ENCODE peak calls at places on chromosomes 1 and 21, in four cellular contexts. K is H1, L is GM12878, N is HepG2. F is an unnamed sample.

GRCh38 chr1:201128962-201129361 is 2.0 kb upstream of the ASCL5 start:
- DNase-seq in K (no peak), L (no peak), N (no peak), F (no peak)

GRCh38 chr1:109279615-109280278 is 3.2 kb downstream of the PSRC1 start:
- DNase-seq in K (no peak), L (no peak), N (no peak), F (no peak)

GRCh38 chr1:207007352-207008033 is 25.1 kb downstream of the C1orf116 start:
- DNase-seq in K (no peak), L (no peak), N (peak; percentile 94), F (peak; percentile 18)

GRCh38 chr1:154769193-154769895 is 100.7 kb downstream of the KCNN3 start:
- DNase-seq in K (no peak), L (no peak), N (no peak), F (no peak)

GRCh38 chr1:33239487-33239886 is 16.8 kb upstream of the ZNF362 start:
- DNase-seq in K (no peak), L (no peak), N (no peak), F (no peak)

GRCh38 chr1:59670662-59671061 is 144.1 kb upstream of the HOOK1 start:
- DNase-seq in K (no peak), L (no peak), N (no peak), F (no peak)

GRCh38 chr1:29524285-29525065 is 288.2 kb downstream of the PTPRU start:
- DNase-seq in K (peak; percentile 28), L (no peak), N (no peak), F (no peak)

GRCh38 chr1:149899460-149900284 is at the start of gene BOLA1:
- DNase-seq in K (peak; percentile 92), L (peak; percentile 67), N (peak; percentile 78), F (peak; percentile 66)

GRCh38 chr1:115980998-115981993 is 5.0 kb downstream of the SLC22A15 start:
- DNase-seq in K (no peak), L (no peak), N (peak; percentile 35), F (no peak)

GRCh38 chr1:188237573-188238353 is 1409.0 kb downstream of the PLA2G4A start:
- DNase-seq in K (no peak), L (no peak), N (no peak), F (no peak)

GRCh38 chr21:42642219-42642745 is 11.1 kb upstream of the PDE9A start:
- DNase-seq in K (no peak), L (no peak), N (no peak), F (no peak)

GRCh38 chr1:116918714-116919357 is 9.1 kb downstream of the PTGFRN start:
- DNase-seq in K (no peak), L (no peak), N (no peak), F (no peak)

GRCh38 chr1:6475381-6476133 is 9.6 kb upstream of the TNFRSF25 start:
- DNase-seq in K (peak; percentile 91), L (no peak), N (no peak), F (no peak)

GRCh38 chr1:119808491-119808890 is 2.8 kb downstream of the REG4 start:
- DNase-seq in K (peak; percentile 39), L (no peak), N (no peak), F (no peak)

GRCh38 chr1:38026592-38027200 is 14.2 kb downstream of the UTP11 start:
- DNase-seq in K (no peak), L (no peak), N (no peak), F (no peak)

GRCh38 chr1:83583351-83584014 is 415.4 kb downstream of the TTLL7 start:
- DNase-seq in K (no peak), L (no peak), N (no peak), F (no peak)
- TF ChIP-seq SUZ12 in K (no peak), L (no peak), N (no peak), F (no peak)

GRCh38 chr1:222634180-222635013 is 16.5 kb downstream of the MIA3 start:
- DNase-seq in K (peak; percentile 64), L (no peak), N (peak; percentile 87), F (peak; percentile 93)
- TF ChIP-seq ZNF274 in K (no peak), L (no peak), N (no peak), F (no peak)

DNA sequence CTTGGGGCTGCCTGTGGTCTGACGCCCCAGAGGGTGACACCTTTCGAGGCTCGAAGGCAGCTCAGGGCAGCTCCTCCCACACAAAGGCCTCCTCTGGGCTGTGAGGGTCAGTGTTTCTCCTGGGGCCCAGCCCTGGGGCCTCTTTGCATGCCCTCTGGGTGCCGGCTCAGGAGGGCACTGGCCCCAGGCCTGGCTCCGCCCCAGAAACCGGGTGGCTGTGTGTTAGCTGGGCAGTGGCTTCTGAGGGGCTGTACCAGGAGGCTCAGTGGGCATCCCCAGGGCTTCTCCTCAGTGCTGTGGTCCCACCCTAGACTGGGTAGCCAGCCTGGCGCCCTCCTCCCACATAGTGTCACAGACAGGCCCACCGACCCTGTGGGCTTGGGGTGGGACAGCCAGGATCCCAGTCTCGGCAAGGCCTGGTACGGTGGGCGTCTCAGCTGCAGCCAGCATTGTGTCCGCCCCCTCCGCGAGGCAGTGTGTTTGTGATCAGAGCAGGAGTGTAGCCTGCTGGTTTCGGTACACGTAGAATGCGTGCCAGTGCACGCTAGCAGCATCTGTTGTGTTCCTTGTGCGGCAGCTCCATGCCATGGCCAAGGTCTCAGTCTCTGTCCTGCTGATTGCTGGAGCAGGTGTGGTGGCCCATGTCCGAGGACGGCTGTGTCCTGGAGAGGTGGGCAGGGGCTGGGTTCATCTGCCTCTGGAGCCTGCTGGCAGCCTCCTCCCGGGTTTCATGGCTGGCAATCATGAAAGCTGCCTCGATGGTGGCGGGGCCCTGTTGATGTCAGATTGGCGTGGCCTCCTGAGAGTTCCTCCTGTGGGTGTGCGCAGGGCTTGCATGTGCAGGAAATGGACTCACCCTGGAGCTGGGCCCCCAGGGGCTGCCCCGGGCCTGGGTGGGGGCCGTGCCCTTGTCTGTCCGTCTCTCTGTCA is 28.0 kb downstream of the RRP1 start:
- DNase-seq in K (no peak), L (no peak), N (no peak), F (no peak)
- TF ChIP-seq SUZ12 in K (no peak), L (no peak), N (no peak), F (no peak)

GRCh38 chr1:84720275-84720780 is 30.1 kb upstream of the SSX2IP start:
- DNase-seq in K (no peak), L (peak; percentile 27), N (peak; percentile 83), F (no peak)
- TF ChIP-seq ZNF274 in K (no peak), L (no peak), N (no peak), F (no peak)

DNA sequence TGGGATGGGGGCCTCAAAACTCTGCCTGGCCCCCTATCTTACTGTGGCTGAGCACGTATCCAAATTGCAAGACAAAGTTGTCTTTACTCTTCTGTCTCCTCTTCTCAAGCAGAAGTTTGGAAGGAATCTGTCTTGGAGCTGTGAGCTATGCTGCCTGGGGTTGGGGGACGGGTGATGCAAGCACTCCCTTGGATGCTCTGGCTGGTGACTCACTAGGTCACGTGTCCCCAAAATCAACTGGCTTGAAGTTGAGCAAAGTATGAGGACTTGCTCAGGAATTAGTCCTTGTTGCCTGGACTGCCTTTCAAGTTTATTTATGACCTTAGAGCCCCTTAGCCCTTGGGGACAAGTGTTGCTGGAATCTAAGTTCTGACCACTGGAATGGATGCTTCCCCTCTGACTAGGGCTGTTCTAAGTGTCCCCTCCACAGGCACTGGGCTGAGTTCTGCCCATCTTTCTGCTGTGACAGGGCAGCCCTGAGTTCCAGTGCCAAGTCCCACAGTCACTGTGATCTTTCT is 269.5 kb downstream of the HHAT start:
- DNase-seq in K (no peak), L (no peak), N (peak; percentile 20), F (no peak)
- TF ChIP-seq SUZ12 in K (no peak), L (no peak), N (no peak), F (no peak)

GRCh38 chr1:231930257-231930947 is 303.8 kb downstream of the DISC1 start:
- DNase-seq in K (no peak), L (no peak), N (no peak), F (no peak)
- TF ChIP-seq ZNF274 in K (no peak), L (no peak), N (no peak), F (no peak)

GRCh38 chr1:41681331-41682136 is 197.1 kb upstream of the EDN2 start:
- DNase-seq in K (no peak), L (no peak), N (no peak), F (no peak)
- TF ChIP-seq SUZ12 in K (no peak), L (no peak), N (no peak), F (no peak)

GRCh38 chr1:46941135-46941694 is at the start of gene CYP4A11:
- DNase-seq in K (no peak), L (no peak), N (no peak), F (no peak)
- TF ChIP-seq ZNF274 in K (no peak), L (no peak), N (no peak), F (no peak)

GRCh38 chr1:169794530-169795416 is at the start of gene METTL18:
- DNase-seq in K (peak; percentile 88), L (peak; percentile 84), N (peak; percentile 90), F (peak; percentile 99)

GRCh38 chr1:169795687-169796086 is 980 bp upstream of the METTL18 start:
- DNase-seq in K (no peak), L (no peak), N (no peak), F (no peak)

GRCh38 chr1:169797281-169797680 is 2.6 kb upstream of the METTL18 start:
- DNase-seq in K (no peak), L (no peak), N (no peak), F (no peak)

GRCh38 chr1:169793730-169794129 is 977 bp downstream of the METTL18 start:
- DNase-seq in K (no peak), L (no peak), N (no peak), F (no peak)

GRCh38 chr1:169796411-169796810 is 1.7 kb upstream of the METTL18 start:
- DNase-seq in K (no peak), L (no peak), N (no peak), F (no peak)
- TF ChIP-seq SUZ12 in K (no peak), L (no peak), N (no peak), F (no peak)

F was measured in NT2/D1.